ENCODE peak calls at places on chromosomes 2 and 18, in four cellular contexts. One of them, this sample, is unnamed. For H3K4me1, the result is how much of the 10 kb centered on the place peaks cover.

GRCh38 chr2:235017441-235017840 is 65.6 kb downstream of the SH3BP4 start:
- DNase-seq in GM12878: no peak
- DNase-seq in HepG2: no peak
- DNase-seq in H1: no peak
- DNase-seq in this sample: no peak

GRCh38 chr2:169507698-169508097 is 1.8 kb upstream of the KLHL41 start:
- DNase-seq in H1: no peak
- DNase-seq in HepG2: peak
- DNase-seq in GM12878: no peak
- DNase-seq in this sample: no peak

GRCh38 chr2:60510713-60511112 is 42.7 kb downstream of the BCL11A start:
- DNase-seq in HepG2: no peak
- DNase-seq in GM12878: no peak
- DNase-seq in H1: no peak
- DNase-seq in this sample: no peak

GRCh38 chr2:17850151-17850550 is 28.3 kb upstream of the KCNS3 start:
- DNase-seq in H1: no peak
- DNase-seq in GM12878: no peak
- DNase-seq in HepG2: no peak
- DNase-seq in this sample: no peak

GRCh38 chr2:216215991-216216390 is 106.8 kb downstream of the XRCC5 start:
- DNase-seq in HepG2: peak
- DNase-seq in H1: no peak
- DNase-seq in GM12878: no peak
- DNase-seq in this sample: peak

GRCh38 chr2:233354971-233355574 is 779 bp downstream of the DGKD start:
- DNase-seq in HepG2: no peak
- DNase-seq in H1: peak
- DNase-seq in GM12878: no peak
- DNase-seq in this sample: no peak

GRCh38 chr18:34901299-34901698 is 139.9 kb upstream of the MAPRE2 start:
- DNase-seq in H1: no peak
- DNase-seq in HepG2: no peak
- DNase-seq in GM12878: no peak
- DNase-seq in this sample: no peak

GRCh38 chr2:235462415-235462790 is 31.4 kb upstream of the AGAP1 start:
- DNase-seq in HepG2: no peak
- DNase-seq in GM12878: no peak
- DNase-seq in H1: no peak
- DNase-seq in this sample: no peak

GRCh38 chr2:138711812-138712211 is 68.4 kb downstream of the NXPH2 start:
- DNase-seq in H1: no peak
- DNase-seq in HepG2: no peak
- DNase-seq in GM12878: no peak
- DNase-seq in this sample: no peak

GRCh38 chr2:71426721-71427120 is 26.6 kb upstream of the DYSF start:
- DNase-seq in H1: no peak
- DNase-seq in HepG2: no peak
- DNase-seq in GM12878: no peak
- DNase-seq in this sample: no peak
- H3K4me3 ChIP-seq in H1: no peak
- H3K4me3 ChIP-seq in HepG2: no peak
- H3K4me3 ChIP-seq in GM12878: no peak
- H3K4me3 ChIP-seq in this sample: no peak

DNA sequence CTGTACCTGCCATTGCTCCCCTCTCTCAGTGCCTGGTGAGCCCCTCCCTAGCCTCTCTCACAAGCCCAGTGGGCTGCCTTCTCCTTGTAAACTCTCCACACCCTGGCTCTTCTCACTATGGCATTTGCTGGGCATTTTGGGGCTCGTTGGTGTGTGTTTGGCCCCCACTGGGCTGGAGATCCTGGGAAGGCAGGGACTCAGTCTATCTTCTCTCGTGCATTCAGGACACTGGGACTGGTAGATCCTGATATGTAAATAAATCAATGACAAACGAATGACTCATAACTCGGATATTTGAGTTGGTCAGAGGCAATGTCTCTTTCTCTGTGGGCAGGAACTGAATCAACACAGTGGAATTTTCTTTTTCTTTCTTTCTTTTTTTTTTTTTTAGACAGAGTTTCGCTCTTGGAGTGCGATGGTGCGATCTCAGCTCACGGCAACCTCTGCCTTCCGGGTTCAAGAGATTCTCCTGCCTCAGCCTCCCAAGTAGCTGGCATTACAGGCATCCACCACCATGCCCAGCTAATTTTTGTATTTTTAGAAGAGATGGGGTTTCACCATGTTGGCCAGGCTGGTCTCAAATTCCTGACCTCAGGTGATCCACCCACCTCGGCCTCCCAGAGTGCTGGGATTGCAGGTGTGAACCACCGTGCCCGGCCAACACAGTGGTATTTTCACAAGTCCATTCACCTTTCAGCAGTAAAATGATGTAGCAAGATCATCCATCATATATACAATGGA is 144.6 kb upstream of the SPRED2 start:
- DNase-seq in HepG2: peak
- DNase-seq in H1: no peak
- DNase-seq in GM12878: no peak
- DNase-seq in this sample: no peak
- TF ChIP-seq SUZ12 in HepG2: no peak
- TF ChIP-seq SUZ12 in H1: no peak
- TF ChIP-seq SUZ12 in GM12878: no peak
- TF ChIP-seq SUZ12 in this sample: no peak

GRCh38 chr2:226979004-226979403 is 143.2 kb downstream of the RHBDD1 start:
- DNase-seq in GM12878: no peak
- DNase-seq in HepG2: no peak
- DNase-seq in H1: no peak
- DNase-seq in this sample: no peak

GRCh38 chr2:226978300-226978699 is 142.4 kb downstream of the RHBDD1 start:
- DNase-seq in H1: no peak
- DNase-seq in GM12878: no peak
- DNase-seq in HepG2: no peak
- DNase-seq in this sample: no peak

GRCh38 chr2:226981731-226982373 is 146.0 kb downstream of the RHBDD1 start:
- DNase-seq in HepG2: no peak
- DNase-seq in GM12878: no peak
- DNase-seq in H1: no peak
- DNase-seq in this sample: no peak

GRCh38 chr2:226973821-226974220 is 138.0 kb downstream of the RHBDD1 start:
- DNase-seq in GM12878: no peak
- DNase-seq in H1: no peak
- DNase-seq in HepG2: no peak
- DNase-seq in this sample: no peak

GRCh38 chr2:226977775-226978190 is 141.9 kb downstream of the RHBDD1 start:
- DNase-seq in HepG2: no peak
- DNase-seq in GM12878: no peak
- DNase-seq in H1: no peak
- DNase-seq in this sample: no peak
- H3K4me1 ChIP-seq in HepG2: under half
- H3K4me1 ChIP-seq in GM12878: under half
- H3K4me1 ChIP-seq in H1: under half
- H3K4me1 ChIP-seq in this sample: under half

DNA sequence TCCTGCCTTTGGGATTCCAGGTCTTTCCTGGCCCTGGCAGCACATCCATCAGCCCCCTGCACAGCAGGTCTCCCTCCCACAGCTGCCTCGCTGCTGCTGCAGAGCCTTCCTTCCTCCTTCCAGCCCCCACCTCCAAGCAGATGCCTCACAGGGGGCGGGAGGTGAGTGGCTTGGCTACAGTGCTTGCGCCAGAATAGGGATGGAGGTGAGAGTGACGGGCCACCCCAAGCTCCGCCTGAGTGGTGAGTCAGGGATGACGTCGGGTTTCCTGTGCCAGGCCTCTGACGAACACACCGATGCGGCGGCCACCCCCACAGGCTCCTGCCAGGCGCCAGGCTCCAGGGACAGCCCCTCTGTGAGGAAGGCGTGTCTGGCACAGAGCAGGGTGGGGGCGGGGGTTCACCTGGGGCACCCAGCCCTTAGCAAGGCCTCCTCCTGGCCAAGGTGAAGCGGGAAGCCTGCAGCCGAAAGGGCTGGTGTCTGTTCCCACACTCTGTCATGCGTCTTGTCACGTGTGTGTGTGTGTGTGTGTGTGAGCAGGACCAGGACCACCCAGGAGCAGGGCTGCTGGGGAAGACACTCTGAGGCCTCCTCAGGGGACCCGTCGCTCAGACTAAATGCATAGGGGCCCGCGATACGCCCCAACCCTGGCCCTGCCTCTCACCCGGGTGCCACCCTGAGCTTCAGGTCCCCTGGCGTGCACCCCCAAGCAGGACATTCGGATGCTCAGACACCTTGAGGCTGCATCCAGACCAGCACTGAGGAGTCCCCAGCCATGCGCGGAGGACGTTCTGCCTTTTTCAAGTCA is 3.4 kb upstream of the DUSP2 start:
- DNase-seq in H1: peak
- DNase-seq in HepG2: no peak
- DNase-seq in GM12878: peak
- DNase-seq in this sample: no peak
- H3K4me3 ChIP-seq in H1: peak
- H3K4me3 ChIP-seq in HepG2: no peak
- H3K4me3 ChIP-seq in GM12878: no peak
- H3K4me3 ChIP-seq in this sample: no peak

GRCh38 chr2:44170337-44170736 is 1.7 kb downstream of the PPM1B start:
- DNase-seq in GM12878: no peak
- DNase-seq in HepG2: peak
- DNase-seq in H1: no peak
- DNase-seq in this sample: no peak
- TF ChIP-seq SUZ12 in GM12878: no peak
- TF ChIP-seq SUZ12 in HepG2: no peak
- TF ChIP-seq SUZ12 in H1: no peak
- TF ChIP-seq SUZ12 in this sample: no peak

GRCh38 chr2:47655563-47655880 is 127.4 kb upstream of the MSH6 start:
- DNase-seq in HepG2: no peak
- DNase-seq in H1: no peak
- DNase-seq in GM12878: no peak
- DNase-seq in this sample: no peak

GRCh38 chr2:47660167-47660566 is 122.8 kb upstream of the MSH6 start:
- DNase-seq in HepG2: no peak
- DNase-seq in H1: no peak
- DNase-seq in GM12878: no peak
- DNase-seq in this sample: no peak

GRCh38 chr2:47658646-47659320 is 124.2 kb upstream of the MSH6 start:
- DNase-seq in H1: no peak
- DNase-seq in GM12878: no peak
- DNase-seq in HepG2: no peak
- DNase-seq in this sample: no peak

GRCh38 chr2:47656715-47657600 is 126.0 kb upstream of the MSH6 start:
- DNase-seq in H1: no peak
- DNase-seq in HepG2: no peak
- DNase-seq in GM12878: no peak
- DNase-seq in this sample: no peak

DNA sequence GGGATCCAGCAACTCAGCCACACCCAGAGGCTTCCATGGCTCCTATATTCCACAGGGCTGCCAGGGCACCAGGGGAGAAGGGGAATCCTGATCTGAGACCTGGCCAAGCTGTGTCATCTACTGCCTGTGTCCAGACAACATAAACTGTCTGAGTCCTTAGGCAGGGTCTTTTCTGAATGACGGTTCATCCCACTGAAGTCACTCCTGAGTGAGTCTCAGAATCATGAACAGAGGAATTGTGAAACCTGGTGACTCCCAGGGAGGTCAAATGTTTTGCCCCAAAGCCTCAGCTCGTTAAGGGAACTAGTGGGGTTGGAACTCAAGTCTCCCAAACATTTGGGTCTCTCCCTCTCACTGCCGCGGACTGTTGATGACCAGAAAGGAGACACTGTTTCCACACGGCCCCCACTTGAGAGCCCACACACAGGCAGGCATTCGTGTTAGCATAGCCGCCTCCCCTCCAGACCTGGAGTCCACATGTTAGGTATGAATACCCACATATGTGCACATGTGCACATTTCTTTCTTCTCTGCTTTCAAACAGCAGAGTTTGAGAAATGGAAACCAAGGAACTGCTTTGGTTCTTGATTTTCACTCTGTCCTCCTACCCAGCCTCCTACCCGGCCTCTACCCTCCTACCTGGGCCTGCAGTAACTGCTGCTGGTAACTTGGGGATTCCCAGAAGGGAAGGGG is 124.9 kb upstream of the MSH6 start:
- DNase-seq in H1: no peak
- DNase-seq in HepG2: no peak
- DNase-seq in GM12878: no peak
- DNase-seq in this sample: no peak
- H3K4me1 ChIP-seq in H1: under half
- H3K4me1 ChIP-seq in HepG2: under half
- H3K4me1 ChIP-seq in GM12878: under half
- H3K4me1 ChIP-seq in this sample: under half

GRCh38 chr2:200765139-200765951 is 46.4 kb upstream of the BZW1 start:
- DNase-seq in HepG2: peak
- DNase-seq in H1: no peak
- DNase-seq in GM12878: no peak
- DNase-seq in this sample: no peak
- H3K4me3 ChIP-seq in HepG2: no peak
- H3K4me3 ChIP-seq in H1: no peak
- H3K4me3 ChIP-seq in GM12878: no peak
- H3K4me3 ChIP-seq in this sample: no peak

DNA sequence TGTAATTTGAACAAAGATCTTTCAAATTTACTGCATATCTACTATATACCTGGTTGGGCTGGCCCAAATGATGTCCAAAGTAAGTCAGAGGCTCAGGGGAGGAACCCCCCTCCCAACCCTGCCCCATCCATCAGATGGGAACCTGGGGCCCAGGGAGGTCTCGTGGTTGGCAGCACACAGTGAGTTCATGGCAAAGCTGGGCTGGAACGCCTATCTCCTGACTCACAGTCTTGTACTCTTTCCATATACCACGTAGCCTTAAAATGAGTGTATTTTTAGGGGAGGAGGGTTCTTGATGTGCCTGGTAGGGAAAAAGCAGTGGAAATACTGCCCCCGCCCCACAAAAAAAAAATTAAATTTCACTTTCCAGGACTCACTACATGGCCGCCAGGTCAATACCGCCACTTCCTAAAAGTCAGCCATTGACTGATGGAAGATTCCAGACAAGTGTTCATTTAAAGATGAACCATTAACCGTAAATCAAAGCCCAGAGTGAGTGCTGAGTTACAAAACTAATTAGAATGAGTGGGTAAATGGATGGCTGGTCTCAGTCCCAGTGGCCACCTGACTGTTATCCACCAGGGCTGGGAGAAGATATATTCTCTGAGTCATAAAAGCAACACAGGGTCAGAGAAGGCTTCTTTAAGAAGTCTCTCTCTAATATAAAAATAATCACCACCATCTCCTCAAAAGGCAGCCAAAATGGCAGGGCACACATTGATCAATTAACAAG is 80.5 kb downstream of the ZBTB7C start:
- DNase-seq in GM12878: no peak
- DNase-seq in H1: no peak
- DNase-seq in HepG2: no peak
- DNase-seq in this sample: no peak
- TF ChIP-seq SUZ12 in GM12878: no peak
- TF ChIP-seq SUZ12 in H1: no peak
- TF ChIP-seq SUZ12 in HepG2: no peak
- TF ChIP-seq SUZ12 in this sample: no peak

This sample was measured in NT2/D1.